ENCODE peak calls at places on chromosomes 5 and 9, in ten cellular contexts. Y is cardiac fibroblast; F is cardiac muscle cell; P is astrocyte; D is colonic mucosa; G is body of pancreas; W is neural progenitor cell; M is AG04450; I is foreskin fibroblast; X is CD8-positive, alpha-beta T cell. K is an unnamed sample.

GRCh38 chr9:126947529-126947928 is 32.9 kb downstream of the RALGPS1 start:
- DNase-seq in Y (no peak), F (peak), P (no peak), D (no peak), G (no peak), W (peak), M (no peak), I (no peak), X (no peak), K (no peak)

GRCh38 chr5:144585716-144586115 is 415.0 kb downstream of the KCTD16 start:
- DNase-seq in Y (no peak), F (no peak), P (peak), D (no peak), G (no peak), W (no peak), M (no peak), I (no peak), X (no peak), K (no peak)

GRCh38 chr5:35188041-35188457 is 42.2 kb downstream of the PRLR start:
- DNase-seq in Y (no peak), F (no peak), P (no peak), D (peak), G (peak), W (peak), M (no peak), I (no peak), X (no peak), K (no peak)

GRCh38 chr9:6305954-6306563 is 22.1 kb upstream of the TPD52L3 start:
- DNase-seq in Y (peak), F (peak), P (peak), D (no peak), G (no peak), W (peak), M (peak), I (peak), X (no peak), K (no peak)

GRCh38 chr9:103661663-103662062 is 432.4 kb upstream of the SMC2 start:
- DNase-seq in Y (no peak), F (no peak), P (no peak), D (no peak), G (no peak), W (no peak), M (no peak), I (no peak), X (no peak), K (no peak)

GRCh38 chr9:89647366-89648128 is 42.7 kb downstream of the GADD45G start:
- DNase-seq in Y (no peak), F (no peak), P (no peak), D (no peak), G (no peak), W (no peak), M (no peak), I (no peak), X (no peak), K (no peak)

GRCh38 chr5:66661149-66661548 is 65.0 kb downstream of the MAST4 start:
- DNase-seq in Y (peak), F (no peak), P (peak), D (peak), G (peak), W (no peak), M (no peak), I (peak), X (no peak), K (peak)

GRCh38 chr9:119215651-119216050 is 153.6 kb downstream of the BRINP1 start:
- DNase-seq in Y (no peak), F (no peak), P (no peak), D (no peak), G (no peak), W (no peak), M (no peak), I (no peak), X (no peak), K (no peak)

GRCh38 chr5:126339215-126339805 is 83.9 kb upstream of the GRAMD2B start:
- DNase-seq in Y (peak), F (peak), P (peak), D (peak), G (peak), W (peak), M (peak), I (peak), X (no peak), K (peak)

GRCh38 chr5:72596956-72597355 is 89.7 kb upstream of the ZNF366 start:
- DNase-seq in Y (peak), F (no peak), P (no peak), D (no peak), G (no peak), W (no peak), M (no peak), I (peak), X (no peak), K (no peak)

GRCh38 chr5:91007251-91007650 is 375.9 kb downstream of the ARRDC3 start:
- DNase-seq in Y (no peak), F (no peak), P (no peak), D (no peak), G (no peak), W (no peak), M (no peak), I (no peak), X (no peak), K (no peak)

GRCh38 chr9:126386088-126386487 is 59.5 kb downstream of the MVB12B start:
- DNase-seq in Y (peak), F (peak), P (no peak), D (peak), G (no peak), W (peak), M (no peak), I (peak), X (no peak), K (no peak)

GRCh38 chr5:10307206-10308148 is at the start of gene CMBL:
- DNase-seq in Y (peak), F (peak), P (peak), D (peak), G (peak), W (peak), M (no peak), I (peak), X (no peak), K (peak)

GRCh38 chr5:89728750-89729149 is 680.8 kb downstream of the CETN3 start:
- DNase-seq in Y (peak), F (no peak), P (peak), D (no peak), G (peak), W (no peak), M (no peak), I (peak), X (no peak), K (peak)

GRCh38 chr5:154196955-154197652 is 6.6 kb downstream of the GALNT10 start:
- DNase-seq in Y (peak), F (peak), P (peak), D (no peak), G (no peak), W (peak), M (peak), I (peak), X (no peak), K (no peak)

GRCh38 chr9:34594177-34594576 is 4.7 kb upstream of the CNTFR start:
- DNase-seq in Y (no peak), F (no peak), P (no peak), D (no peak), G (no peak), W (no peak), M (no peak), I (no peak), X (no peak), K (no peak)
- H3K4me3 ChIP-seq in Y (no peak), F (no peak), P (no peak), D (no peak), G (no peak), W (no peak), M (no peak), I (no peak), X (no peak), K (no peak)

DNA sequence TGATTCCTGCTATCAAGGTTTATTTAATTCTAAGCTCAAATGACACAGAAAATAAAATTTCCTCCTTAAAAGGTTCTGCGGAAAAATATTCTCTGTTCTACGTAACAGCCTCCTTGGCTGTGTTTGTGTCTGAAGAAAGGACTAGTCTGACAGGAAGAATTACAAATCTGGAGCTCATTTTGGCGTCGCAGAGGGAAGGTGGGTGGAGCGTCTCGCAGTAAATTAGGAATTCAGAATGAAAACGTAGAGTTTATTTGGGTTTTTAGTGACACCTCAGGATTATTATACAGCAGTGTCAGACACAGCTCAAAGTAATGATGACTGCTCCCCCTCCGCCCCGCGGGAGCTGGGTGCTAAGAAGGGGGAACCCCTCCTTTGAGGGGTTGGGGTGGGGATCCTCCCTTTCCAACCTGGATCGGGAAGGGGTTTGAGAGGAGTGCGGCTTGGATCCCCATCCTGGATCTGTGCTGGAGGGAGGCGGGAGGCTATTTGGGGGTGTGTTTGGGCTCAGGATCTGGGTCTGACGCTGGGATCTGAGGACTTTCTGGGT is 929 bp upstream of the TGFBR1 start:
- DNase-seq in Y (peak), F (no peak), P (peak), D (no peak), G (no peak), W (peak), M (no peak), I (peak), X (no peak), K (peak)
- H3K4me3 ChIP-seq in Y (peak), F (peak), P (peak), D (peak), G (peak), W (peak), M (peak), I (peak), X (peak), K (peak)

GRCh38 chr5:134006119-134006514 is 1.3 kb upstream of the VDAC1 start:
- DNase-seq in Y (no peak), F (no peak), P (no peak), D (no peak), G (no peak), W (peak), M (no peak), I (no peak), X (no peak), K (no peak)
- H3K4me3 ChIP-seq in Y (no peak), F (peak), P (peak), D (peak), G (no peak), W (peak), M (peak), I (peak), X (no peak), K (peak)

GRCh38 chr5:93572101-93572772 is 8.8 kb downstream of the NR2F1-AS1 start:
- DNase-seq in Y (no peak), F (no peak), P (no peak), D (no peak), G (no peak), W (peak), M (no peak), I (no peak), X (no peak), K (no peak)
- H3K4me3 ChIP-seq in Y (peak), F (peak), P (peak), D (no peak), G (no peak), W (peak), M (no peak), I (peak), X (no peak), K (no peak)

GRCh38 chr5:55226027-55226933 is 835 bp downstream of the MCIDAS start:
- DNase-seq in Y (peak), F (peak), P (no peak), D (peak), G (peak), W (peak), M (no peak), I (peak), X (no peak), K (peak)
- H3K4me3 ChIP-seq in Y (peak), F (peak), P (no peak), D (peak), G (peak), W (peak), M (no peak), I (peak), X (peak), K (peak)

GRCh38 chr5:133457439-133457838 is 154.9 kb downstream of the FSTL4 start:
- DNase-seq in Y (no peak), F (peak), P (no peak), D (no peak), G (no peak), W (no peak), M (no peak), I (no peak), X (no peak), K (no peak)

GRCh38 chr5:133456933-133457402 is 155.4 kb downstream of the FSTL4 start:
- DNase-seq in Y (peak), F (no peak), P (no peak), D (no peak), G (peak), W (no peak), M (no peak), I (peak), X (no peak), K (no peak)

GRCh38 chr5:133457956-133458355 is 154.4 kb downstream of the FSTL4 start:
- DNase-seq in Y (no peak), F (no peak), P (no peak), D (no peak), G (no peak), W (no peak), M (no peak), I (no peak), X (no peak), K (no peak)

GRCh38 chr5:133459474-133460155 is 152.7 kb downstream of the FSTL4 start:
- DNase-seq in Y (no peak), F (no peak), P (no peak), D (no peak), G (no peak), W (no peak), M (no peak), I (no peak), X (no peak), K (no peak)

DNA sequence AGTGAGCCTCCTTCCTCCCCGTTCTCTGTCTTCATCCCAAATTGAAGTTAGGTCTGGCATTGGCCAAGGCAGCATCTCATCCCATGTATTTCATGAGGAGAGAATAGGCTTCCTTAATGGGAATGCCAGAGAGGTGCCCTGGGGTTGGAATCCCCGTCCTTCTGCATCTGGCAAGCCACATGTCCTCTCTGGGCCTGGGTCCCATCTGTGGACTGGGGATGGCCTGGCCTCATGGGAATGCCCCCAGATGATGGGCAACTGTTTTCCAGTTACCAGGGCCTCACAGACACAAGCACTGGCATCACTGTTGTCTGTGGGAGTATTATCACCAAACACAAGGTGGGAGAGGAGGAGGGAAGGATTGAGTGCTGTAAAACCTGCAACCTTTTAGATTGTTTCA is 153.9 kb downstream of the FSTL4 start:
- DNase-seq in Y (no peak), F (no peak), P (no peak), D (no peak), G (no peak), W (no peak), M (no peak), I (no peak), X (no peak), K (no peak)
- H3K4me3 ChIP-seq in Y (no peak), F (no peak), P (no peak), D (no peak), G (no peak), W (no peak), M (no peak), I (no peak), X (no peak), K (no peak)

GRCh38 chr9:132162764-132163456 is 1.1 kb downstream of the NTNG2 start:
- DNase-seq in Y (no peak), F (no peak), P (no peak), D (no peak), G (no peak), W (peak), M (no peak), I (no peak), X (no peak), K (no peak)
- H3K4me3 ChIP-seq in Y (peak), F (peak), P (peak), D (peak), G (peak), W (peak), M (peak), I (peak), X (peak), K (peak)

GRCh38 chr5:118548761-118549160 is 439.6 kb downstream of the DTWD2 start:
- DNase-seq in Y (peak), F (no peak), P (peak), D (no peak), G (no peak), W (no peak), M (no peak), I (peak), X (no peak), K (peak)

GRCh38 chr5:118551031-118551430 is 437.3 kb downstream of the DTWD2 start:
- DNase-seq in Y (no peak), F (no peak), P (peak), D (no peak), G (no peak), W (no peak), M (no peak), I (peak), X (no peak), K (no peak)

GRCh38 chr5:118545050-118545449 is 443.3 kb downstream of the DTWD2 start:
- DNase-seq in Y (no peak), F (no peak), P (no peak), D (no peak), G (no peak), W (no peak), M (no peak), I (no peak), X (no peak), K (no peak)
- H3K4me3 ChIP-seq in Y (no peak), F (no peak), P (no peak), D (no peak), G (no peak), W (no peak), M (no peak), I (no peak), X (no peak), K (no peak)

K was measured in MG63.